ENCODE peak calls at places on chromosome 20, in nine cellular contexts. K is AML-193; H is effector memory CD4-positive, alpha-beta T cell; D is T-helper 17 cell; Q is anterior cingulate cortex; L is stimulated activated CD4-positive, alpha-beta T cell treated with anti-CD3 and anti-CD28 coated beads, Interleukin-4, amount 100 ng/mL, for 1 hour; Z is AG04450; Y is uterus; B is ELR. O is an unnamed sample.

GRCh38 chr20:45067558-45067957 is 33.4 kb downstream of the KCNS1 start:
- DNase-seq in Y (no peak), L (no peak), Z (no peak), D (no peak), Q (no peak), K (no peak), H (no peak), B (peak), O (no peak)

GRCh38 chr20:29878281-29878741 is 1379.2 kb upstream of the DEFB115 start:
- DNase-seq in L (no peak), H (no peak), Q (no peak), Z (no peak), Y (no peak), K (no peak), B (peak), D (no peak), O (no peak)

GRCh38 chr20:45944965-45945677 is 10.6 kb downstream of the PCIF1 start:
- DNase-seq in H (no peak), Q (no peak), K (no peak), D (no peak), B (no peak), Z (no peak), Y (no peak), L (no peak), O (no peak)

GRCh38 chr20:25408170-25408547 is 686 bp downstream of the GINS1 start:
- DNase-seq in B (peak), L (no peak), K (no peak), D (no peak), H (no peak), Z (no peak), Q (no peak), Y (no peak), O (no peak)

GRCh38 chr20:22795897-22796296 is 211.5 kb upstream of the FOXA2 start:
- DNase-seq in D (no peak), Q (no peak), H (no peak), K (no peak), L (no peak), Y (peak), B (peak), Z (peak), O (no peak)

GRCh38 chr20:3156811-3157619 is 2.6 kb downstream of the FASTKD5 start:
- DNase-seq in B (peak), Z (no peak), D (no peak), K (peak), Y (no peak), Q (no peak), L (no peak), H (no peak), O (no peak)

GRCh38 chr20:52994184-52994970 is 22.2 kb downstream of the TSHZ2 start:
- DNase-seq in Z (no peak), D (no peak), B (no peak), K (no peak), H (no peak), L (no peak), Q (no peak), Y (no peak), O (no peak)

GRCh38 chr20:951384-952169 is 35.4 kb upstream of the ANGPT4 start:
- DNase-seq in K (no peak), Z (no peak), B (no peak), Q (no peak), H (no peak), Y (no peak), L (no peak), D (no peak), O (no peak)

GRCh38 chr20:40997116-40997515 is 31.5 kb upstream of the TOP1 start:
- DNase-seq in Q (no peak), Z (no peak), D (no peak), K (no peak), B (no peak), Y (no peak), H (no peak), L (no peak), O (no peak)

GRCh38 chr20:62995898-62996595 is 10.7 kb downstream of the BHLHE23 start:
- DNase-seq in Q (no peak), K (no peak), B (no peak), Y (no peak), Z (no peak), L (no peak), D (no peak), H (no peak), O (no peak)

GRCh38 chr20:51678041-51678697 is 90.0 kb downstream of the ATP9A start:
- DNase-seq in L (no peak), Y (peak), D (no peak), B (no peak), H (no peak), Q (peak), K (no peak), Z (no peak), O (peak)

GRCh38 chr20:39116020-39116419 is 153.9 kb downstream of the DHX35 start:
- DNase-seq in K (no peak), L (no peak), Y (no peak), D (no peak), H (no peak), B (no peak), Z (no peak), Q (no peak), O (no peak)

GRCh38 chr20:17895641-17896246 is 72.8 kb downstream of the SNX5 start:
- DNase-seq in K (no peak), B (peak), Q (peak), H (no peak), L (peak), Y (peak), Z (no peak), D (no peak), O (no peak)

GRCh38 chr20:57747889-57748456 is 38.2 kb upstream of the PMEPA1 start:
- DNase-seq in L (no peak), Q (no peak), B (no peak), D (no peak), Z (no peak), Y (peak), K (no peak), H (no peak), O (no peak)

GRCh38 chr20:21663465-21663864 is 42.0 kb upstream of the PAX1 start:
- DNase-seq in Y (no peak), H (no peak), K (no peak), L (no peak), Z (no peak), D (no peak), Q (no peak), B (no peak), O (no peak)

GRCh38 chr20:25496968-25497401 is 88.3 kb downstream of the NINL start:
- DNase-seq in K (no peak), H (no peak), B (peak), Y (no peak), D (no peak), Q (no peak), Z (no peak), L (no peak), O (no peak)

GRCh38 chr20:41249371-41249770 is 68.2 kb downstream of the ZHX3 start:
- DNase-seq in Q (peak), Z (peak), Y (peak), B (peak), K (no peak), L (no peak), D (no peak), H (no peak), O (no peak)

GRCh38 chr20:53811577-53811976 is 217.9 kb upstream of the ZNF217 start:
- DNase-seq in Z (no peak), D (no peak), B (no peak), Y (no peak), Q (no peak), H (no peak), K (no peak), L (no peak), O (no peak)

GRCh38 chr20:23568320-23569011 is at the start of gene CST9L:
- DNase-seq in Z (no peak), Y (no peak), L (no peak), Q (no peak), H (no peak), D (no peak), K (no peak), B (no peak), O (no peak)

GRCh38 chr20:49230575-49231211 is 11.5 kb downstream of the DDX27 start:
- DNase-seq in Z (no peak), B (peak), Y (no peak), Q (peak), H (no peak), L (no peak), K (peak), D (no peak), O (no peak)

GRCh38 chr20:50821994-50822393 is 27.1 kb downstream of the BCAS4 start:
- DNase-seq in Q (no peak), L (no peak), Y (no peak), D (no peak), K (no peak), Z (no peak), B (no peak), H (no peak), O (no peak)

GRCh38 chr20:25294459-25295385 is 46.8 kb downstream of the PYGB start:
- DNase-seq in H (peak), B (peak), D (peak), Q (peak), Z (no peak), K (peak), L (peak), Y (peak), O (peak)

GRCh38 chr20:44181611-44182010 is 5.4 kb downstream of the JPH2 start:
- DNase-seq in L (no peak), K (no peak), D (no peak), Q (no peak), Y (peak), H (no peak), B (no peak), Z (no peak), O (no peak)

GRCh38 chr20:19936801-19937583 is 80.2 kb upstream of the NAA20 start:
- DNase-seq in D (no peak), Y (no peak), B (no peak), K (no peak), H (no peak), Q (peak), Z (no peak), L (peak), O (no peak)

GRCh38 chr20:59814835-59815340 is 118.5 kb downstream of the SYCP2 start:
- DNase-seq in D (no peak), Y (no peak), H (no peak), K (no peak), Q (no peak), B (no peak), L (no peak), Z (no peak), O (no peak)

GRCh38 chr20:5400164-5400762 is 83.5 kb upstream of the PROKR2 start:
- DNase-seq in D (no peak), Z (no peak), B (peak), Q (no peak), H (no peak), Y (no peak), K (peak), L (no peak), O (no peak)

GRCh38 chr20:6492396-6493055 is 275.0 kb upstream of the BMP2 start:
- DNase-seq in H (no peak), Q (no peak), Y (no peak), D (no peak), Z (no peak), K (no peak), B (no peak), L (no peak), O (no peak)

GRCh38 chr20:45138451-45139300 is 14.4 kb upstream of the WFDC12 start:
- DNase-seq in Q (no peak), K (peak), D (no peak), Z (no peak), L (peak), Y (no peak), B (peak), H (peak), O (no peak)

GRCh38 chr20:53918949-53919361 is 151.4 kb downstream of the BCAS1 start:
- DNase-seq in H (no peak), D (no peak), L (no peak), B (no peak), Z (no peak), Y (no peak), K (no peak), Q (no peak), O (no peak)

GRCh38 chr20:19256085-19256484 is 43.6 kb downstream of the SLC24A3 start:
- DNase-seq in Q (no peak), H (no peak), Z (no peak), L (no peak), B (peak), K (no peak), D (no peak), Y (no peak), O (no peak)

GRCh38 chr20:32680544-32681174 is 6.9 kb upstream of the C20orf203 start:
- DNase-seq in D (no peak), K (no peak), L (no peak), B (no peak), H (no peak), Y (no peak), Q (no peak), Z (no peak), O (no peak)

O was measured in frontal cortex.